ENCODE peak calls at places on chromosomes 13 and 19, in seven cellular contexts. Z, R, N, M, O, C and E are unnamed samples.

GRCh38 chr19:40756502-40757110 is 5.6 kb downstream of the SNRPA start:
- DNase-seq in Z (no peak), R (no peak), N (no peak), M (peak), O (peak), C (no peak), E (peak)

GRCh38 chr13:90800082-90800746 is 547.3 kb upstream of the MIR17HG start:
- DNase-seq in Z (no peak), R (no peak), N (no peak), M (peak), O (no peak), C (peak), E (no peak)

GRCh38 chr13:26323764-26324163 is 69.8 kb downstream of the CDK8 start:
- DNase-seq in Z (no peak), R (no peak), N (no peak), M (no peak), O (no peak), C (no peak), E (peak)

GRCh38 chr19:50835103-50835784 is 1.9 kb upstream of the KLK15 start:
- DNase-seq in Z (no peak), R (no peak), N (no peak), M (peak), O (no peak), C (peak), E (peak)

GRCh38 chr13:44801990-44802389 is 187.3 kb downstream of the NUFIP1 start:
- DNase-seq in Z (no peak), R (no peak), N (no peak), M (peak), O (no peak), C (peak), E (peak)

GRCh38 chr13:99812611-99813010 is 159.0 kb downstream of the ZIC5 start:
- DNase-seq in Z (no peak), R (no peak), N (no peak), M (peak), O (no peak), C (peak), E (no peak)

GRCh38 chr19:51440846-51441409 is 17.3 kb downstream of the SIGLEC8 start:
- DNase-seq in Z (peak), R (no peak), N (no peak), M (no peak), O (peak), C (no peak), E (no peak)

GRCh38 chr13:99322297-99323103 is 15.3 kb upstream of the GPR183 start:
- DNase-seq in Z (no peak), R (no peak), N (no peak), M (peak), O (no peak), C (peak), E (peak)

GRCh38 chr19:38378866-38379265 is 4.5 kb downstream of the PSMD8 start:
- DNase-seq in Z (no peak), R (no peak), N (no peak), M (peak), O (no peak), C (peak), E (no peak)

GRCh38 chr19:51318687-51319675 is 7.5 kb downstream of the IGLON5 start:
- DNase-seq in Z (no peak), R (no peak), N (no peak), M (no peak), O (no peak), C (no peak), E (no peak)

GRCh38 chr13:114047358-114047881 is 73.5 kb upstream of the C13orf46 start:
- DNase-seq in Z (no peak), R (no peak), N (no peak), M (no peak), O (no peak), C (no peak), E (no peak)

GRCh38 chr13:29435125-29435911 is 160.2 kb downstream of the SLC7A1 start:
- DNase-seq in Z (no peak), R (no peak), N (no peak), M (peak), O (no peak), C (peak), E (peak)

GRCh38 chr19:30148039-30148438 is 206.0 kb downstream of the URI1 start:
- DNase-seq in Z (no peak), R (no peak), N (no peak), M (no peak), O (no peak), C (no peak), E (no peak)

GRCh38 chr13:100530645-100531044 is 57.9 kb downstream of the GGACT start:
- DNase-seq in Z (no peak), R (no peak), N (no peak), M (no peak), O (peak), C (no peak), E (no peak)

GRCh38 chr13:50069255-50069654 is 54.0 kb downstream of the KCNRG start:
- DNase-seq in Z (no peak), R (no peak), N (no peak), M (no peak), O (no peak), C (no peak), E (no peak)

GRCh38 chr13:29500426-29500825 is 95.1 kb downstream of the SLC7A1 start:
- DNase-seq in Z (no peak), R (no peak), N (no peak), M (no peak), O (no peak), C (no peak), E (no peak)